ENCODE peak calls at places on chromosomes 3 and 15, in seven cellular contexts. One of them, this sample, is unnamed.

GRCh38 chr3:56862352-56863062 is 60.8 kb upstream of the ARHGEF3 start:
- DNase-seq in AG08396: peak
- DNase-seq in choroid plexus epithelial cell: peak
- DNase-seq in AG20443: peak
- DNase-seq in astrocyte of the spinal cord: peak
- DNase-seq in GM12865: peak
- DNase-seq in GM06990: peak
- DNase-seq in this sample: no peak

GRCh38 chr15:62983956-62984355 is 58.6 kb upstream of the TPM1 start:
- DNase-seq in AG08396: no peak
- DNase-seq in GM06990: no peak
- DNase-seq in GM12865: no peak
- DNase-seq in choroid plexus epithelial cell: no peak
- DNase-seq in AG20443: no peak
- DNase-seq in astrocyte of the spinal cord: no peak
- DNase-seq in this sample: no peak

GRCh38 chr3:14120111-14120920 is 4.4 kb downstream of the CHCHD4 start:
- DNase-seq in AG08396: no peak
- DNase-seq in AG20443: no peak
- DNase-seq in astrocyte of the spinal cord: no peak
- DNase-seq in GM06990: no peak
- DNase-seq in choroid plexus epithelial cell: no peak
- DNase-seq in GM12865: no peak
- DNase-seq in this sample: no peak

GRCh38 chr15:99122831-99123705 is 18.2 kb downstream of the SYNM start:
- DNase-seq in AG20443: no peak
- DNase-seq in GM06990: no peak
- DNase-seq in GM12865: no peak
- DNase-seq in astrocyte of the spinal cord: no peak
- DNase-seq in AG08396: no peak
- DNase-seq in choroid plexus epithelial cell: no peak
- DNase-seq in this sample: no peak

GRCh38 chr3:153138267-153139210 is 23.5 kb upstream of the RAP2B start:
- DNase-seq in AG20443: peak
- DNase-seq in GM06990: peak
- DNase-seq in astrocyte of the spinal cord: peak
- DNase-seq in GM12865: peak
- DNase-seq in choroid plexus epithelial cell: peak
- DNase-seq in AG08396: peak
- DNase-seq in this sample: peak

GRCh38 chr3:150770662-150771061 is 7.7 kb upstream of the SIAH2 start:
- DNase-seq in GM06990: no peak
- DNase-seq in GM12865: no peak
- DNase-seq in AG20443: no peak
- DNase-seq in choroid plexus epithelial cell: no peak
- DNase-seq in astrocyte of the spinal cord: no peak
- DNase-seq in AG08396: no peak
- DNase-seq in this sample: no peak

GRCh38 chr3:14598143-14598569 is 53.4 kb upstream of the CCDC174 start:
- DNase-seq in astrocyte of the spinal cord: peak
- DNase-seq in AG20443: peak
- DNase-seq in choroid plexus epithelial cell: peak
- DNase-seq in AG08396: peak
- DNase-seq in GM06990: no peak
- DNase-seq in GM12865: peak
- DNase-seq in this sample: no peak

GRCh38 chr3:194364314-194364651 is 5.3 kb downstream of the LRRC15 start:
- DNase-seq in choroid plexus epithelial cell: no peak
- DNase-seq in astrocyte of the spinal cord: no peak
- DNase-seq in AG08396: no peak
- DNase-seq in AG20443: no peak
- DNase-seq in GM06990: no peak
- DNase-seq in GM12865: no peak
- DNase-seq in this sample: no peak

GRCh38 chr3:11826628-11827265 is 19.9 kb downstream of the TAMM41 start:
- DNase-seq in GM12865: no peak
- DNase-seq in AG20443: no peak
- DNase-seq in astrocyte of the spinal cord: peak
- DNase-seq in GM06990: no peak
- DNase-seq in choroid plexus epithelial cell: peak
- DNase-seq in AG08396: no peak
- DNase-seq in this sample: no peak

This sample was measured in small intestine.